ENCODE peak calls at places on chromosomes 3 and 15, in ten cellular contexts. One of them, this sample, is unnamed. For H3K4me1, the result is how much of the 10 kb centered on the place peaks cover.

GRCh38 chr15:55980511-55980910 is 12.9 kb downstream of the NEDD4 start:
- DNase-seq in left ventricle myocardium inferior: no peak
- DNase-seq in Panc1: no peak
- DNase-seq in heart left ventricle: no peak
- DNase-seq in fibroblast of lung: no peak
- DNase-seq in neural progenitor cell: no peak
- DNase-seq in mucosa of descending colon: no peak
- DNase-seq in IMR-90: no peak
- DNase-seq in adrenal gland: no peak
- DNase-seq in DND-41: no peak
- DNase-seq in this sample: no peak

GRCh38 chr3:114406286-114406685 is 112.5 kb downstream of the TIGIT start:
- DNase-seq in left ventricle myocardium inferior: no peak
- DNase-seq in Panc1: no peak
- DNase-seq in heart left ventricle: no peak
- DNase-seq in fibroblast of lung: no peak
- DNase-seq in neural progenitor cell: no peak
- DNase-seq in mucosa of descending colon: no peak
- DNase-seq in IMR-90: peak
- DNase-seq in adrenal gland: no peak
- DNase-seq in DND-41: no peak
- DNase-seq in this sample: no peak

GRCh38 chr3:13105181-13105580 is 32.0 kb upstream of the IQSEC1 start:
- DNase-seq in left ventricle myocardium inferior: peak
- DNase-seq in Panc1: no peak
- DNase-seq in heart left ventricle: no peak
- DNase-seq in fibroblast of lung: no peak
- DNase-seq in neural progenitor cell: no peak
- DNase-seq in mucosa of descending colon: no peak
- DNase-seq in IMR-90: no peak
- DNase-seq in adrenal gland: no peak
- DNase-seq in DND-41: no peak
- DNase-seq in this sample: no peak

GRCh38 chr3:134852893-134853351 is 57.9 kb downstream of the EPHB1 start:
- DNase-seq in left ventricle myocardium inferior: no peak
- DNase-seq in Panc1: no peak
- DNase-seq in heart left ventricle: no peak
- DNase-seq in fibroblast of lung: no peak
- DNase-seq in neural progenitor cell: no peak
- DNase-seq in mucosa of descending colon: no peak
- DNase-seq in IMR-90: no peak
- DNase-seq in adrenal gland: no peak
- DNase-seq in DND-41: peak
- DNase-seq in this sample: no peak

GRCh38 chr3:198071602-198072285 is 111.7 kb downstream of the LMLN start:
- DNase-seq in left ventricle myocardium inferior: no peak
- DNase-seq in Panc1: peak
- DNase-seq in heart left ventricle: no peak
- DNase-seq in fibroblast of lung: peak
- DNase-seq in neural progenitor cell: peak
- DNase-seq in mucosa of descending colon: no peak
- DNase-seq in IMR-90: peak
- DNase-seq in adrenal gland: no peak
- DNase-seq in DND-41: no peak
- DNase-seq in this sample: peak

GRCh38 chr3:42610978-42611377 is 10.5 kb downstream of the NKTR start:
- DNase-seq in left ventricle myocardium inferior: no peak
- DNase-seq in Panc1: no peak
- DNase-seq in heart left ventricle: no peak
- DNase-seq in fibroblast of lung: no peak
- DNase-seq in neural progenitor cell: no peak
- DNase-seq in mucosa of descending colon: no peak
- DNase-seq in IMR-90: no peak
- DNase-seq in adrenal gland: no peak
- DNase-seq in DND-41: no peak
- DNase-seq in this sample: no peak

GRCh38 chr3:15610083-15610482 is 8.5 kb downstream of the BTD start:
- DNase-seq in left ventricle myocardium inferior: no peak
- DNase-seq in Panc1: no peak
- DNase-seq in heart left ventricle: no peak
- DNase-seq in fibroblast of lung: peak
- DNase-seq in neural progenitor cell: no peak
- DNase-seq in mucosa of descending colon: no peak
- DNase-seq in IMR-90: peak
- DNase-seq in adrenal gland: peak
- DNase-seq in DND-41: no peak
- DNase-seq in this sample: peak

GRCh38 chr3:191111722-191112121 is 87.3 kb upstream of the OSTN start:
- DNase-seq in left ventricle myocardium inferior: no peak
- DNase-seq in Panc1: no peak
- DNase-seq in heart left ventricle: no peak
- DNase-seq in fibroblast of lung: no peak
- DNase-seq in neural progenitor cell: no peak
- DNase-seq in mucosa of descending colon: no peak
- DNase-seq in IMR-90: no peak
- DNase-seq in adrenal gland: no peak
- DNase-seq in DND-41: no peak
- DNase-seq in this sample: no peak

DNA sequence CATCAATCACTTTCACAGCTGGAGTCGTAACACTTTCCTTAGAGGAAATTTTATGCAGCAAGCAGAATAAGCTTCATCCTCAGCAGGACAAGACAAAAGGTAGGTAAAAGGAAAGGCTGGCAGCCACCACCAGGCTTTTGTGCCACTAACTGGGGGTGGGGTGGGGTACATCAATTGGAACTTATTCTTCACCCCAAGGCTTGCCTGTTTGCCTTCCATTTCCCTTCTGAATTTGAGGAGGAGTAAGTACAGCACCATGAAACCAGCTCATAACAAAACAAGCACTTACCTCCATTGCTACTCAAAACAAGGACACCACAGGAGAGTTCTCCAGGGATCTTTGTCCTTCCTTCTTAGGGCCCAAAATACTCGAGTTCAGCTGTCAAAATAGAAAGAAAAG is 296.8 kb downstream of the ARRDC4 start:
- DNase-seq in left ventricle myocardium inferior: no peak
- DNase-seq in Panc1: no peak
- DNase-seq in heart left ventricle: no peak
- DNase-seq in fibroblast of lung: no peak
- DNase-seq in neural progenitor cell: peak
- DNase-seq in mucosa of descending colon: no peak
- DNase-seq in IMR-90: no peak
- DNase-seq in adrenal gland: no peak
- DNase-seq in DND-41: no peak
- DNase-seq in this sample: no peak
- H3K4me1 ChIP-seq in left ventricle myocardium inferior: under half
- H3K4me1 ChIP-seq in Panc1: under half
- H3K4me1 ChIP-seq in heart left ventricle: under half
- H3K4me1 ChIP-seq in fibroblast of lung: under half
- H3K4me1 ChIP-seq in neural progenitor cell: under half
- H3K4me1 ChIP-seq in mucosa of descending colon: under half
- H3K4me1 ChIP-seq in IMR-90: under half
- H3K4me1 ChIP-seq in adrenal gland: under half
- H3K4me1 ChIP-seq in DND-41: under half
- H3K4me1 ChIP-seq in this sample: under half

GRCh38 chr3:55884066-55884465 is 397.0 kb upstream of the WNT5A start:
- DNase-seq in left ventricle myocardium inferior: no peak
- DNase-seq in Panc1: no peak
- DNase-seq in heart left ventricle: no peak
- DNase-seq in fibroblast of lung: no peak
- DNase-seq in neural progenitor cell: no peak
- DNase-seq in mucosa of descending colon: no peak
- DNase-seq in IMR-90: no peak
- DNase-seq in adrenal gland: no peak
- DNase-seq in DND-41: no peak
- DNase-seq in this sample: no peak

GRCh38 chr3:55884491-55885285 is 397.6 kb upstream of the WNT5A start:
- DNase-seq in left ventricle myocardium inferior: no peak
- DNase-seq in Panc1: no peak
- DNase-seq in heart left ventricle: no peak
- DNase-seq in fibroblast of lung: peak
- DNase-seq in neural progenitor cell: no peak
- DNase-seq in mucosa of descending colon: no peak
- DNase-seq in IMR-90: peak
- DNase-seq in adrenal gland: no peak
- DNase-seq in DND-41: no peak
- DNase-seq in this sample: peak

GRCh38 chr3:55888282-55888855 is 401.3 kb upstream of the WNT5A start:
- DNase-seq in left ventricle myocardium inferior: peak
- DNase-seq in Panc1: no peak
- DNase-seq in heart left ventricle: no peak
- DNase-seq in fibroblast of lung: no peak
- DNase-seq in neural progenitor cell: peak
- DNase-seq in mucosa of descending colon: no peak
- DNase-seq in IMR-90: no peak
- DNase-seq in adrenal gland: no peak
- DNase-seq in DND-41: no peak
- DNase-seq in this sample: no peak

GRCh38 chr3:55882006-55882405 is 394.9 kb upstream of the WNT5A start:
- DNase-seq in left ventricle myocardium inferior: no peak
- DNase-seq in Panc1: no peak
- DNase-seq in heart left ventricle: no peak
- DNase-seq in fibroblast of lung: no peak
- DNase-seq in neural progenitor cell: peak
- DNase-seq in mucosa of descending colon: no peak
- DNase-seq in IMR-90: no peak
- DNase-seq in adrenal gland: no peak
- DNase-seq in DND-41: no peak
- DNase-seq in this sample: no peak

GRCh38 chr3:55885721-55886120 is 398.6 kb upstream of the WNT5A start:
- DNase-seq in left ventricle myocardium inferior: no peak
- DNase-seq in Panc1: no peak
- DNase-seq in heart left ventricle: no peak
- DNase-seq in fibroblast of lung: peak
- DNase-seq in neural progenitor cell: no peak
- DNase-seq in mucosa of descending colon: no peak
- DNase-seq in IMR-90: peak
- DNase-seq in adrenal gland: no peak
- DNase-seq in DND-41: no peak
- DNase-seq in this sample: peak
- TF ChIP-seq CTCF in left ventricle myocardium inferior: no peak
- TF ChIP-seq CTCF in Panc1: no peak
- TF ChIP-seq CTCF in heart left ventricle: no peak
- TF ChIP-seq CTCF in fibroblast of lung: peak
- TF ChIP-seq CTCF in neural progenitor cell: no peak
- TF ChIP-seq CTCF in mucosa of descending colon: no peak
- TF ChIP-seq CTCF in IMR-90: peak
- TF ChIP-seq CTCF in adrenal gland: no peak
- TF ChIP-seq CTCF in DND-41: no peak
- TF ChIP-seq CTCF in this sample: peak

GRCh38 chr3:71456826-71457225 is 126.7 kb downstream of the FOXP1 start:
- DNase-seq in left ventricle myocardium inferior: no peak
- DNase-seq in Panc1: no peak
- DNase-seq in heart left ventricle: no peak
- DNase-seq in fibroblast of lung: no peak
- DNase-seq in neural progenitor cell: no peak
- DNase-seq in mucosa of descending colon: no peak
- DNase-seq in IMR-90: peak
- DNase-seq in adrenal gland: no peak
- DNase-seq in DND-41: no peak
- DNase-seq in this sample: no peak

GRCh38 chr3:71453822-71454512 is 129.6 kb downstream of the FOXP1 start:
- DNase-seq in left ventricle myocardium inferior: no peak
- DNase-seq in Panc1: no peak
- DNase-seq in heart left ventricle: no peak
- DNase-seq in fibroblast of lung: no peak
- DNase-seq in neural progenitor cell: no peak
- DNase-seq in mucosa of descending colon: no peak
- DNase-seq in IMR-90: no peak
- DNase-seq in adrenal gland: no peak
- DNase-seq in DND-41: peak
- DNase-seq in this sample: no peak

GRCh38 chr3:71454513-71455423 is 128.8 kb downstream of the FOXP1 start:
- DNase-seq in left ventricle myocardium inferior: no peak
- DNase-seq in Panc1: no peak
- DNase-seq in heart left ventricle: no peak
- DNase-seq in fibroblast of lung: no peak
- DNase-seq in neural progenitor cell: no peak
- DNase-seq in mucosa of descending colon: no peak
- DNase-seq in IMR-90: no peak
- DNase-seq in adrenal gland: no peak
- DNase-seq in DND-41: peak
- DNase-seq in this sample: no peak

GRCh38 chr3:71458895-71459294 is 124.6 kb downstream of the FOXP1 start:
- DNase-seq in left ventricle myocardium inferior: no peak
- DNase-seq in Panc1: no peak
- DNase-seq in heart left ventricle: no peak
- DNase-seq in fibroblast of lung: no peak
- DNase-seq in neural progenitor cell: no peak
- DNase-seq in mucosa of descending colon: no peak
- DNase-seq in IMR-90: no peak
- DNase-seq in adrenal gland: no peak
- DNase-seq in DND-41: no peak
- DNase-seq in this sample: no peak

GRCh38 chr3:71456155-71456554 is 127.4 kb downstream of the FOXP1 start:
- DNase-seq in left ventricle myocardium inferior: no peak
- DNase-seq in Panc1: no peak
- DNase-seq in heart left ventricle: no peak
- DNase-seq in fibroblast of lung: no peak
- DNase-seq in neural progenitor cell: no peak
- DNase-seq in mucosa of descending colon: no peak
- DNase-seq in IMR-90: peak
- DNase-seq in adrenal gland: no peak
- DNase-seq in DND-41: no peak
- DNase-seq in this sample: no peak
- H3K4me1 ChIP-seq in left ventricle myocardium inferior: under half
- H3K4me1 ChIP-seq in Panc1: under half
- H3K4me1 ChIP-seq in heart left ventricle: under half
- H3K4me1 ChIP-seq in fibroblast of lung: under half
- H3K4me1 ChIP-seq in neural progenitor cell: under half
- H3K4me1 ChIP-seq in mucosa of descending colon: under half
- H3K4me1 ChIP-seq in IMR-90: under half
- H3K4me1 ChIP-seq in adrenal gland: under half
- H3K4me1 ChIP-seq in DND-41: half or more
- H3K4me1 ChIP-seq in this sample: under half

GRCh38 chr3:33660035-33660434 is 58.0 kb downstream of the CLASP2 start:
- DNase-seq in left ventricle myocardium inferior: no peak
- DNase-seq in Panc1: no peak
- DNase-seq in heart left ventricle: no peak
- DNase-seq in fibroblast of lung: peak
- DNase-seq in neural progenitor cell: peak
- DNase-seq in mucosa of descending colon: no peak
- DNase-seq in IMR-90: no peak
- DNase-seq in adrenal gland: no peak
- DNase-seq in DND-41: no peak
- DNase-seq in this sample: no peak

GRCh38 chr3:33664195-33664594 is 53.9 kb downstream of the CLASP2 start:
- DNase-seq in left ventricle myocardium inferior: no peak
- DNase-seq in Panc1: no peak
- DNase-seq in heart left ventricle: no peak
- DNase-seq in fibroblast of lung: peak
- DNase-seq in neural progenitor cell: no peak
- DNase-seq in mucosa of descending colon: no peak
- DNase-seq in IMR-90: peak
- DNase-seq in adrenal gland: no peak
- DNase-seq in DND-41: no peak
- DNase-seq in this sample: no peak

GRCh38 chr3:33663042-33663441 is 55.0 kb downstream of the CLASP2 start:
- DNase-seq in left ventricle myocardium inferior: no peak
- DNase-seq in Panc1: no peak
- DNase-seq in heart left ventricle: no peak
- DNase-seq in fibroblast of lung: no peak
- DNase-seq in neural progenitor cell: no peak
- DNase-seq in mucosa of descending colon: no peak
- DNase-seq in IMR-90: no peak
- DNase-seq in adrenal gland: no peak
- DNase-seq in DND-41: no peak
- DNase-seq in this sample: no peak

GRCh38 chr3:33658039-33658438 is 60.0 kb downstream of the CLASP2 start:
- DNase-seq in left ventricle myocardium inferior: no peak
- DNase-seq in Panc1: no peak
- DNase-seq in heart left ventricle: no peak
- DNase-seq in fibroblast of lung: no peak
- DNase-seq in neural progenitor cell: no peak
- DNase-seq in mucosa of descending colon: no peak
- DNase-seq in IMR-90: no peak
- DNase-seq in adrenal gland: no peak
- DNase-seq in DND-41: no peak
- DNase-seq in this sample: no peak

DNA sequence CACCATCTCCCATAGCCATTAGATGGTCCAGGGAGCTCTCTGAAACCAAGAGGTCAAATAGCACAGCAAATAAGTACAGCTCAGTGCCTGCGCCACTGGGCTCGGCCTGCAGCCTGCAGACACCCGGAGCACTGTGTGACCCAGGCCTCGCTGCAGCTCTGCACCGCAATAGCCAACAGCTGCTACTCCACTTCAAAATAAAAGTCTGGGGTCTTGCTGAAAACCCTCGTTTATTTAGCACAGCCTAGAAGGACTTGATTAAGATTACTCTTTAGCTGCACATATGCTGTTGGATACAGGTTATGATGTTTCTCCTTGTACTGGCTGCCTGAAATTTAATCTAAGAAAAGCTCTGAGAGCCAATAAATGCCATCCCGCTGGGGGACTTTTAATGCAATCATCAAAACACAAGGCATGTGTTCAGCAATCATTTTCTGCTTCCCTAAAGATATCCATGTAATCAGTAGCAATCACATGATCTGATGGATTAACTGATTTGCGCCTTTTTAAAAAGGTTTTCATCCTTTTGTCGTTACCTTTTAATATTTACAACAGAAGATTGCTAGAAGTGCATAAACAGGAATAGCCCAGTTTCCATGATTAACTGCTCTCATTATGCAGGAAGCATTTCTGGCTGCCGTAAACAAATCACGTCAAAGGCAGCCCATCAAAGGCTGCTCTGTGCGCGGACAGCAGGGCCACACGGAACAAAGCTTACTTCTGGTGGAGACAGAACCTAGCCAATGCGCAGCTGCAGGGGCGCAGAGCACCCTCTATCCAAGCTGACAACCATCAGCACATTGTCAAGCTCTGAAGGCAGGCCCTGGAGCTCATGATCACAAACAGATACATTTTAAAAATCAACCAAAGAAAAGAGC is 58.8 kb downstream of the CLASP2 start:
- DNase-seq in left ventricle myocardium inferior: peak
- DNase-seq in Panc1: no peak
- DNase-seq in heart left ventricle: peak
- DNase-seq in fibroblast of lung: peak
- DNase-seq in neural progenitor cell: peak
- DNase-seq in mucosa of descending colon: peak
- DNase-seq in IMR-90: peak
- DNase-seq in adrenal gland: peak
- DNase-seq in DND-41: peak
- DNase-seq in this sample: peak
- TF ChIP-seq CTCF in left ventricle myocardium inferior: no peak
- TF ChIP-seq CTCF in Panc1: no peak
- TF ChIP-seq CTCF in heart left ventricle: no peak
- TF ChIP-seq CTCF in fibroblast of lung: no peak
- TF ChIP-seq CTCF in neural progenitor cell: no peak
- TF ChIP-seq CTCF in mucosa of descending colon: no peak
- TF ChIP-seq CTCF in IMR-90: no peak
- TF ChIP-seq CTCF in adrenal gland: no peak
- TF ChIP-seq CTCF in DND-41: no peak
- TF ChIP-seq CTCF in this sample: no peak